ENCODE peak calls at places on chromosomes 11 and 22, in seven cellular contexts. X is mesendoderm, R is IMR-90, H is neuronal stem cell, B is mesenchymal stem cell, C is trophoblast cell, D is H1. P is an unnamed sample.

GRCh38 chr22:22881116-22882032 is 6.2 kb upstream of the IGLL5 start:
- DNase-seq in R (no peak), C (peak; percentile 49), H (no peak), X (no peak), B (no peak), D (no peak), P (peak; percentile 3)

GRCh38 chr11:76233196-76233921 is 27.1 kb upstream of the WNT11 start:
- DNase-seq in X (no peak), C (peak; percentile 7), D (no peak), R (no peak), H (no peak), B (no peak), P (no peak)

GRCh38 chr22:32591620-32592019 is 117.0 kb downstream of the FBXO7 start:
- DNase-seq in X (no peak), B (peak; percentile 96), D (no peak), C (no peak), H (no peak), R (peak; percentile 88), P (no peak)

GRCh38 chr22:25134028-25134427 is 65.6 kb upstream of the CRYBB3 start:
- DNase-seq in X (no peak), C (no peak), B (no peak), D (no peak), H (no peak), R (no peak), P (no peak)

GRCh38 chr22:17912942-17913704 is 111.2 kb downstream of the MICAL3 start:
- DNase-seq in C (peak; percentile 60), D (no peak), X (no peak), R (no peak), B (no peak), H (no peak), P (no peak)

GRCh38 chr22:44549701-44550100 is 51.7 kb upstream of the RTL6 start:
- DNase-seq in B (no peak), C (no peak), D (no peak), R (no peak), H (no peak), X (no peak), P (no peak)

GRCh38 chr11:123195182-123196059 is at the start of gene CLMP:
- DNase-seq in R (peak; percentile 82), D (no peak), H (no peak), X (peak; percentile 89), B (peak; percentile 74), C (no peak), P (peak; percentile 74)

GRCh38 chr11:3947084-3947483 is 91.6 kb downstream of the STIM1 start:
- DNase-seq in D (no peak), H (no peak), R (peak; percentile 67), B (peak; percentile 86), X (no peak), C (no peak), P (no peak)

GRCh38 chr11:128471138-128471661 is 116.2 kb downstream of the ETS1 start:
- DNase-seq in B (no peak), C (no peak), X (no peak), D (no peak), R (no peak), H (no peak), P (no peak)

GRCh38 chr11:62601114-62601363 is 626 bp downstream of the MTA2 start:
- DNase-seq in C (no peak), X (no peak), D (no peak), H (no peak), B (peak; percentile 43), R (no peak), P (no peak)

GRCh38 chr11:94740975-94741707 is 27.0 kb upstream of the AMOTL1 start:
- DNase-seq in C (no peak), X (peak; percentile 94), B (peak; percentile 77), D (no peak), H (peak; percentile 49), R (peak; percentile 69), P (peak; percentile 47)

GRCh38 chr22:50183141-50183971 is 2.4 kb upstream of the TRABD start:
- DNase-seq in C (no peak), D (no peak), R (no peak), H (no peak), X (no peak), B (no peak), P (no peak)

GRCh38 chr11:101617735-101618332 is 34.0 kb upstream of the TRPC6 start:
- DNase-seq in D (peak; percentile 5), H (no peak), X (peak; percentile 37), C (peak; percentile 27), R (peak; percentile 52), B (no peak), P (peak; percentile 59)

GRCh38 chr11:65491163-65491465 is 7.7 kb upstream of the MALAT1 start:
- DNase-seq in B (peak; percentile 43), H (no peak), R (no peak), X (no peak), D (no peak), C (no peak), P (no peak)

GRCh38 chr22:47200273-47201051 is 438.0 kb downstream of the TBC1D22A start:
- DNase-seq in B (no peak), X (no peak), H (no peak), D (no peak), R (no peak), C (no peak), P (no peak)

GRCh38 chr22:29375436-29376076 is 12.8 kb downstream of the AP1B1 start:
- DNase-seq in X (peak; percentile 51), C (no peak), H (no peak), R (peak; percentile 19), B (peak; percentile 24), D (no peak), P (no peak)

GRCh38 chr11:11782532-11783110 is 59.2 kb upstream of the USP47 start:
- DNase-seq in C (no peak), X (no peak), B (no peak), R (no peak), D (no peak), H (no peak), P (no peak)

GRCh38 chr22:50581950-50582561 is 593 bp downstream of the CHKB start:
- DNase-seq in C (peak; percentile 83), X (peak; percentile 38), D (no peak), R (no peak), B (peak; percentile 29), H (no peak), P (no peak)

GRCh38 chr22:50612715-50613221 is 12.2 kb downstream of the MAPK8IP2 start:
- DNase-seq in D (no peak), X (peak; percentile 48), C (no peak), R (no peak), H (no peak), B (no peak), P (peak; percentile 84)

GRCh38 chr11:34602245-34602644 is 18.6 kb upstream of the EHF start:
- DNase-seq in C (no peak), D (no peak), X (no peak), B (no peak), H (no peak), R (no peak), P (no peak)

GRCh38 chr22:49672013-49672516 is 155.6 kb downstream of the BRD1 start:
- DNase-seq in D (no peak), X (no peak), B (no peak), R (no peak), C (no peak), H (no peak), P (no peak)

GRCh38 chr22:22026157-22026831 is 43.7 kb upstream of the TOP3B start:
- DNase-seq in D (no peak), B (no peak), R (no peak), X (no peak), C (no peak), H (no peak), P (no peak)

GRCh38 chr11:76634934-76635333 is 35.6 kb downstream of the LRRC32 start:
- DNase-seq in R (no peak), C (no peak), X (no peak), H (no peak), D (no peak), B (no peak), P (no peak)

GRCh38 chr11:122108192-122108799 is 7.7 kb downstream of the BLID start:
- DNase-seq in C (peak; percentile 17), B (peak; percentile 59), H (peak; percentile 61), R (peak; percentile 70), X (peak; percentile 68), D (no peak), P (peak; percentile 49)

GRCh38 chr11:100719809-100720221 is 32.7 kb downstream of the ARHGAP42 start:
- DNase-seq in C (peak; percentile 13), B (peak; percentile 87), H (no peak), X (peak; percentile 98), R (peak; percentile 79), D (no peak), P (peak; percentile 62)

GRCh38 chr11:6233984-6234313 is 487 bp downstream of the FHIP1B start:
- DNase-seq in B (no peak), R (no peak), D (no peak), C (no peak), H (no peak), X (no peak), P (no peak)

GRCh38 chr11:118744001-118744400 is 47.0 kb downstream of the DDX6 start:
- DNase-seq in C (no peak), H (no peak), R (no peak), X (no peak), D (no peak), B (no peak), P (no peak)

GRCh38 chr11:99383628-99384300 is 363.0 kb downstream of the CNTN5 start:
- DNase-seq in B (no peak), C (no peak), D (no peak), R (no peak), H (no peak), X (no peak), P (no peak)

GRCh38 chr11:108891909-108892511 is 227.1 kb downstream of the DDX10 start:
- DNase-seq in D (no peak), R (no peak), C (no peak), H (no peak), X (no peak), B (no peak), P (no peak)

GRCh38 chr22:39528080-39528661 is 4.4 kb downstream of the RPS19BP1 start:
- DNase-seq in B (peak; percentile 43), D (no peak), C (peak; percentile 98), X (peak; percentile 74), R (no peak), H (no peak), P (no peak)
- H3K9ac ChIP-seq in B (peak overlapping the region; percentile 41), D (no peak overlapping the region), C (no peak overlapping the region), X (no peak overlapping the region), R (no peak overlapping the region), H (no peak overlapping the region), P (no peak overlapping the region)

GRCh38 chr11:92838655-92839334 is 130.7 kb upstream of the MTNR1B start:
- DNase-seq in R (peak; percentile 16), D (no peak), C (no peak), B (no peak), H (peak; percentile 24), X (peak; percentile 65), P (peak; percentile 64)
- H3K18ac ChIP-seq in R (no peak overlapping the region), D (peak overlapping the region; percentile 24), C (no peak overlapping the region), B (no peak overlapping the region), H (no peak overlapping the region), X (no peak overlapping the region), P (no peak overlapping the region)

DNA sequence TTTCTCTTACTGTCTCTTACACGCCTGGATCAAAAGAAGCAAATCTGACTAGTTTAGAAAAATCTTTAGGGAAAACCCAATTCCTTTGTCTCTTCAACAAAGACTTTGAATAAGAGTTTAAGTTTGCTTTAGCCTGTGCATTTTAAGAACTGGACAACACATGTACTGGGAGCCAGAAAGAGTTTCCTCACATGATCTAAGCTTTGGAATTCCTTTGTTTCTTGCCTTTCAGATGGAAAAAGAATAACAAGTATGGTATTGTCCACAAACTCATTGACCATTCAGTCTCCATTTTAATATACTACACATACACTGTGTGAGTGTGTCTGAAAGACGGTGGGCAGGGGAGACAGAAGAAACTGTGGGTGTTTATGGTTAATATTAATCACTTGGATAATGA is 205.6 kb downstream of the MAML2 start:
- DNase-seq in R (no peak), C (no peak), B (no peak), D (no peak), X (no peak), H (no peak), P (no peak)
- H3K4me2 ChIP-seq in R (peak overlapping the region; percentile 59), C (no peak overlapping the region), B (no peak overlapping the region), D (no peak overlapping the region), X (no peak overlapping the region), H (no peak overlapping the region), P (no peak overlapping the region)

GRCh38 chr11:64304032-64304315 is 1.4 kb upstream of the ESRRA start:
- DNase-seq in D (no peak), H (no peak), B (no peak), C (no peak), R (no peak), X (no peak), P (no peak)
- H3K9ac ChIP-seq in D (no peak overlapping the region), H (peak overlapping the region; percentile 50), B (peak overlapping the region; percentile 90), C (no peak overlapping the region), R (no peak overlapping the region), X (no peak overlapping the region), P (no peak overlapping the region)

P was measured in H9.